ENCODE peak calls at places on chromosomes 12 and 14, in eight cellular contexts. V, Y, K, A, P, I, J and Z are unnamed samples.

GRCh38 chr12:3604750-3605638 is 114.0 kb downstream of the PRMT8 start:
- DNase-seq in P (peak; percentile 1), I (peak; percentile 4), A (no peak), Y (peak; percentile 3), K (peak; percentile 39), V (no peak), J (peak; percentile 19), Z (no peak)

GRCh38 chr12:9349888-9350885 is 142.0 kb upstream of the PZP start:
- DNase-seq in P (no peak), Y (no peak), K (no peak), I (no peak), A (no peak), J (no peak), V (no peak), Z (no peak)

GRCh38 chr12:55019784-55020183 is at the start of gene NEUROD4:
- DNase-seq in P (peak; percentile 68), K (peak; percentile 96), Y (peak; percentile 72), I (peak; percentile 11), J (peak; percentile 39), A (peak; percentile 60), V (no peak), Z (no peak)

GRCh38 chr12:48023386-48023785 is 19.1 kb upstream of the COL2A1 start:
- DNase-seq in J (no peak), K (peak; percentile 72), P (no peak), I (no peak), A (no peak), V (no peak), Y (no peak), Z (no peak)

GRCh38 chr12:2358986-2359658 is 306.3 kb downstream of the CACNA1C start:
- DNase-seq in I (no peak), J (no peak), Y (no peak), V (no peak), K (no peak), P (no peak), A (no peak), Z (no peak)

GRCh38 chr12:20451759-20452158 is 83.4 kb downstream of the PDE3A start:
- DNase-seq in K (no peak), J (peak; percentile 67), P (peak; percentile 94), A (no peak), V (no peak), Y (peak; percentile 77), I (no peak), Z (no peak)

GRCh38 chr12:94100254-94100653 is 48.1 kb upstream of the PLXNC1 start:
- DNase-seq in I (no peak), J (no peak), V (no peak), Y (no peak), P (peak; percentile 82), A (no peak), K (no peak), Z (no peak)

GRCh38 chr14:58501214-58501816 is 73.8 kb downstream of the KIAA0586 start:
- DNase-seq in V (no peak), K (peak; percentile 77), A (no peak), J (peak; percentile 44), P (peak; percentile 89), I (peak; percentile 63), Y (peak; percentile 92), Z (peak; percentile 27)

GRCh38 chr12:2615665-2616387 is 178.9 kb upstream of the FKBP4 start:
- DNase-seq in J (no peak), A (no peak), K (peak; percentile 21), V (no peak), P (peak; percentile 6), Y (peak; percentile 20), I (no peak), Z (no peak)

GRCh38 chr14:23351681-23352505 is 794 bp downstream of the SLC22A17 start:
- DNase-seq in I (no peak), A (no peak), V (no peak), J (no peak), P (no peak), K (peak; percentile 74), Y (no peak), Z (no peak)

GRCh38 chr12:2402180-2402579 is 349.4 kb downstream of the CACNA1C start:
- DNase-seq in K (no peak), P (no peak), A (no peak), Y (no peak), J (no peak), I (no peak), V (no peak), Z (no peak)

GRCh38 chr12:114166360-114166759 is 200.2 kb upstream of the RBM19 start:
- DNase-seq in K (peak; percentile 82), I (peak; percentile 45), P (peak; percentile 52), A (no peak), Y (peak; percentile 68), V (no peak), J (no peak), Z (no peak)

GRCh38 chr12:113899042-113899843 is 66.9 kb downstream of the RBM19 start:
- DNase-seq in A (no peak), J (no peak), P (no peak), I (no peak), Y (no peak), V (no peak), K (no peak), Z (no peak)

GRCh38 chr14:64826333-64826732 is 53.4 kb downstream of the SPTB start:
- DNase-seq in I (no peak), V (no peak), A (no peak), P (peak; percentile 14), J (no peak), K (no peak), Y (no peak), Z (no peak)

GRCh38 chr12:69649529-69649928 is 38.8 kb upstream of the LRRC10 start:
- DNase-seq in I (no peak), J (no peak), P (no peak), Y (no peak), V (no peak), K (no peak), A (no peak), Z (no peak)
- TF ChIP-seq CTCF in I (no peak), J (no peak), P (no peak), Y (no peak), V (no peak), K (no peak), A (no peak), Z (no peak)

GRCh38 chr14:92093320-92093719 is 13.1 kb downstream of the ATXN3 start:
- DNase-seq in J (no peak), A (no peak), I (peak; percentile 6), Y (peak; percentile 8), V (no peak), P (no peak), K (peak; percentile 10), Z (no peak)
- TF ChIP-seq CTCF in J (no peak), A (peak; percentile 12), I (no peak), Y (peak; percentile 8), V (no peak), P (no peak), K (peak; percentile 35), Z (no peak)

GRCh38 chr12:29889737-29890136 is 106.0 kb upstream of the TMTC1 start:
- DNase-seq in P (peak; percentile 84), K (peak; percentile 84), I (peak; percentile 14), V (peak; percentile 49), J (no peak), Y (peak; percentile 70), A (peak; percentile 55), Z (no peak)
- TF ChIP-seq CTCF in P (peak; percentile 80), K (peak; percentile 79), I (peak; percentile 20), V (no peak), J (peak; percentile 23), Y (peak; percentile 61), A (no peak), Z (peak; percentile 48)

DNA sequence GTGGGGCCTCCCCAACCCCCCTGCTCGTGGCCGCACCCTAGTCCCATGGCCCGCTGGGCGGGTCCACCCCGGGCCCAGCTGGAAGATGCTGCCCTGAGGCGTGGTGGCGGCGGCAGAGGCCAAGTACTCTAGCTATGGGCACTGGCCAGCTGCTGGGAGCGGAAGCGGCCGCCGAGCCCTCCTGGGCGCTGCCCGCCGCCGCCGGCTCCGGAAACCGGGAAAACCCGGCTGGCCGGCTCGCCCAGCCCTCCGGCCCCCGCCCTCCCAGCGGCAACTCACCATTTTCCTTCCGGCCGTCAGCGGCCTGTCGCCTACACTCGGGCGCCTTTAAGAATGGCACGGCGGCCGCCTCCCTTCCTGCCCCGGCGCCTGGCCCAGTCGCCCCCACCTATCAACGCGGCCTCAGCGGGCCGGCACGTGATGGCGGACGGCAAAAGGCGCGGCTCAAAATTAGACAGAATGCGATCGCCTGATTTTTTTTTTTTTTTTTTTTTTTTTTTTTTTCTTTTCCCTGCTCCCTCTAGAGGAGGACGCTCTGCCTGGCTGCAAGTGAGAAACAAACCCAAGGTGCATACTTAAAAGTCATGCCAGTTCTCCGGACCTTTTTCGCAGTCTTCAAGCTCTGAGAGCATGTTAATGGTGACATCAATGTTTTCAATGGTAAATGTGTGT is at the start of gene GMFB:
- DNase-seq in P (peak; percentile 96), V (peak; percentile 74), J (peak; percentile 45), K (peak; percentile 93), Y (peak; percentile 96), I (peak; percentile 92), A (peak; percentile 91), Z (peak; percentile 57)
- TF ChIP-seq CTCF in P (peak; percentile 66), V (no peak), J (peak; percentile 66), K (peak; percentile 44), Y (peak; percentile 60), I (peak; percentile 60), A (no peak), Z (peak; percentile 67)

GRCh38 chr12:58415716-58416115 is 474.3 kb downstream of the ATP23 start:
- DNase-seq in K (peak; percentile 59), Y (no peak), P (no peak), I (no peak), J (no peak), V (no peak), A (no peak), Z (no peak)

GRCh38 chr12:58416211-58416610 is 474.8 kb downstream of the ATP23 start:
- DNase-seq in K (no peak), A (no peak), J (no peak), P (peak; percentile 81), Y (peak; percentile 71), V (no peak), I (peak; percentile 81), Z (peak; percentile 75)

GRCh38 chr12:58413794-58414193 is 472.4 kb downstream of the ATP23 start:
- DNase-seq in V (no peak), P (peak; percentile 84), A (no peak), I (no peak), K (no peak), J (no peak), Y (peak; percentile 83), Z (no peak)

GRCh38 chr12:58412466-58412865 is 471.1 kb downstream of the ATP23 start:
- DNase-seq in A (no peak), P (no peak), V (no peak), J (no peak), I (no peak), Y (peak; percentile 74), K (no peak), Z (no peak)

GRCh38 chr12:58414398-58414871 is 473.1 kb downstream of the ATP23 start:
- DNase-seq in K (no peak), P (peak; percentile 75), J (no peak), I (peak; percentile 67), A (no peak), V (no peak), Y (peak; percentile 33), Z (no peak)
- TF ChIP-seq CTCF in K (no peak), P (no peak), J (no peak), I (no peak), A (no peak), V (no peak), Y (no peak), Z (no peak)